ENCODE peak calls at places on chromosomes 5 and 9, in six cellular contexts. One of them, this sample, is unnamed.

GRCh38 chr9:33924978-33925797 is 108.2 kb downstream of the UBE2R2 start:
- DNase-seq in OCI-LY7: peak
- DNase-seq in cardiac muscle cell: peak
- DNase-seq in GM06990: no peak
- DNase-seq in transverse colon: peak
- DNase-seq in choroid plexus epithelial cell: peak
- DNase-seq in this sample: peak

GRCh38 chr5:66713998-66714397 is 117.8 kb downstream of the MAST4 start:
- DNase-seq in transverse colon: no peak
- DNase-seq in OCI-LY7: no peak
- DNase-seq in cardiac muscle cell: no peak
- DNase-seq in choroid plexus epithelial cell: peak
- DNase-seq in GM06990: peak
- DNase-seq in this sample: peak

GRCh38 chr5:757931-758697 is 26.4 kb downstream of the ZDHHC11B start:
- DNase-seq in OCI-LY7: no peak
- DNase-seq in cardiac muscle cell: peak
- DNase-seq in choroid plexus epithelial cell: no peak
- DNase-seq in GM06990: no peak
- DNase-seq in transverse colon: peak
- DNase-seq in this sample: no peak

GRCh38 chr5:126961702-126962101 is 68.7 kb downstream of the MARCHF3 start:
- DNase-seq in transverse colon: no peak
- DNase-seq in OCI-LY7: no peak
- DNase-seq in GM06990: peak
- DNase-seq in choroid plexus epithelial cell: peak
- DNase-seq in cardiac muscle cell: no peak
- DNase-seq in this sample: peak

GRCh38 chr9:76835571-76836283 is 70.2 kb downstream of the PRUNE2 start:
- DNase-seq in cardiac muscle cell: no peak
- DNase-seq in transverse colon: no peak
- DNase-seq in choroid plexus epithelial cell: peak
- DNase-seq in OCI-LY7: no peak
- DNase-seq in GM06990: no peak
- DNase-seq in this sample: peak

GRCh38 chr5:114412509-114413171 is 50.8 kb downstream of the KCNN2 start:
- DNase-seq in OCI-LY7: no peak
- DNase-seq in choroid plexus epithelial cell: peak
- DNase-seq in cardiac muscle cell: no peak
- DNase-seq in GM06990: peak
- DNase-seq in transverse colon: no peak
- DNase-seq in this sample: peak

GRCh38 chr5:148202531-148203092 is at the start of gene SPINK6:
- DNase-seq in GM06990: no peak
- DNase-seq in OCI-LY7: no peak
- DNase-seq in transverse colon: no peak
- DNase-seq in choroid plexus epithelial cell: no peak
- DNase-seq in cardiac muscle cell: no peak
- DNase-seq in this sample: no peak

GRCh38 chr5:6404129-6404528 is 25.8 kb upstream of the MED10 start:
- DNase-seq in choroid plexus epithelial cell: peak
- DNase-seq in transverse colon: no peak
- DNase-seq in cardiac muscle cell: no peak
- DNase-seq in OCI-LY7: no peak
- DNase-seq in GM06990: no peak
- DNase-seq in this sample: peak

GRCh38 chr9:94553029-94553938 is 1.6 kb upstream of the PCAT7 start:
- DNase-seq in transverse colon: peak
- DNase-seq in cardiac muscle cell: peak
- DNase-seq in OCI-LY7: peak
- DNase-seq in choroid plexus epithelial cell: no peak
- DNase-seq in GM06990: no peak
- DNase-seq in this sample: no peak

GRCh38 chr5:453725-454481 is 10.9 kb downstream of the EXOC3 start:
- DNase-seq in cardiac muscle cell: no peak
- DNase-seq in GM06990: no peak
- DNase-seq in choroid plexus epithelial cell: no peak
- DNase-seq in transverse colon: peak
- DNase-seq in OCI-LY7: no peak
- DNase-seq in this sample: no peak

GRCh38 chr5:158952951-158953350 is 146.8 kb downstream of the EBF1 start:
- DNase-seq in cardiac muscle cell: no peak
- DNase-seq in transverse colon: no peak
- DNase-seq in GM06990: no peak
- DNase-seq in choroid plexus epithelial cell: no peak
- DNase-seq in OCI-LY7: peak
- DNase-seq in this sample: no peak

GRCh38 chr5:37840036-37840909 is at the start of gene GDNF:
- DNase-seq in GM06990: peak
- DNase-seq in cardiac muscle cell: peak
- DNase-seq in transverse colon: peak
- DNase-seq in choroid plexus epithelial cell: peak
- DNase-seq in OCI-LY7: no peak
- DNase-seq in this sample: peak

GRCh38 chr5:11139471-11139870 is 378.4 kb upstream of the DAP start:
- DNase-seq in GM06990: no peak
- DNase-seq in OCI-LY7: no peak
- DNase-seq in cardiac muscle cell: peak
- DNase-seq in choroid plexus epithelial cell: peak
- DNase-seq in transverse colon: no peak
- DNase-seq in this sample: no peak

GRCh38 chr9:106639873-106640568 is 222.9 kb upstream of the ZNF462 start:
- DNase-seq in OCI-LY7: no peak
- DNase-seq in GM06990: no peak
- DNase-seq in choroid plexus epithelial cell: no peak
- DNase-seq in transverse colon: no peak
- DNase-seq in cardiac muscle cell: no peak
- DNase-seq in this sample: no peak

GRCh38 chr5:148966348-148966747 is 96.5 kb downstream of the SH3TC2 start:
- DNase-seq in cardiac muscle cell: no peak
- DNase-seq in GM06990: no peak
- DNase-seq in choroid plexus epithelial cell: no peak
- DNase-seq in transverse colon: no peak
- DNase-seq in OCI-LY7: no peak
- DNase-seq in this sample: no peak

GRCh38 chr5:152505442-152506042 is 100.5 kb upstream of the NMUR2 start:
- DNase-seq in GM06990: no peak
- DNase-seq in choroid plexus epithelial cell: peak
- DNase-seq in transverse colon: peak
- DNase-seq in cardiac muscle cell: peak
- DNase-seq in OCI-LY7: peak
- DNase-seq in this sample: peak

GRCh38 chr9:38235244-38235643 is 157.3 kb upstream of the ALDH1B1 start:
- DNase-seq in GM06990: no peak
- DNase-seq in cardiac muscle cell: peak
- DNase-seq in OCI-LY7: no peak
- DNase-seq in choroid plexus epithelial cell: no peak
- DNase-seq in transverse colon: no peak
- DNase-seq in this sample: no peak

GRCh38 chr5:172909931-172910502 is 49.2 kb upstream of the RPL26L1 start:
- DNase-seq in transverse colon: no peak
- DNase-seq in choroid plexus epithelial cell: peak
- DNase-seq in cardiac muscle cell: peak
- DNase-seq in OCI-LY7: no peak
- DNase-seq in GM06990: no peak
- DNase-seq in this sample: peak

GRCh38 chr9:116628706-116629105 is 58.4 kb upstream of the TRIM32 start:
- DNase-seq in OCI-LY7: no peak
- DNase-seq in choroid plexus epithelial cell: peak
- DNase-seq in transverse colon: no peak
- DNase-seq in cardiac muscle cell: no peak
- DNase-seq in GM06990: no peak
- DNase-seq in this sample: peak

GRCh38 chr5:10645146-10645545 is 81.3 kb downstream of the ANKRD33B start:
- DNase-seq in OCI-LY7: no peak
- DNase-seq in choroid plexus epithelial cell: no peak
- DNase-seq in cardiac muscle cell: no peak
- DNase-seq in transverse colon: no peak
- DNase-seq in GM06990: no peak
- DNase-seq in this sample: no peak

GRCh38 chr5:164296603-164297080 is 791.2 kb downstream of the MAT2B start:
- DNase-seq in transverse colon: no peak
- DNase-seq in choroid plexus epithelial cell: peak
- DNase-seq in cardiac muscle cell: peak
- DNase-seq in OCI-LY7: no peak
- DNase-seq in GM06990: no peak
- DNase-seq in this sample: peak

GRCh38 chr9:131434673-131435072 is 40.8 kb downstream of the PRRC2B start:
- DNase-seq in cardiac muscle cell: no peak
- DNase-seq in GM06990: no peak
- DNase-seq in choroid plexus epithelial cell: no peak
- DNase-seq in OCI-LY7: no peak
- DNase-seq in transverse colon: no peak
- DNase-seq in this sample: no peak

GRCh38 chr9:29160763-29161353 is 1587.6 kb upstream of the C9orf72 start:
- DNase-seq in choroid plexus epithelial cell: no peak
- DNase-seq in cardiac muscle cell: no peak
- DNase-seq in GM06990: no peak
- DNase-seq in transverse colon: no peak
- DNase-seq in OCI-LY7: no peak
- DNase-seq in this sample: no peak

GRCh38 chr9:16868706-16869105 is 1.8 kb downstream of the BNC2 start:
- DNase-seq in OCI-LY7: no peak
- DNase-seq in choroid plexus epithelial cell: peak
- DNase-seq in transverse colon: no peak
- DNase-seq in cardiac muscle cell: no peak
- DNase-seq in GM06990: no peak
- DNase-seq in this sample: peak

GRCh38 chr9:16867571-16868311 is 2.7 kb downstream of the BNC2 start:
- DNase-seq in OCI-LY7: no peak
- DNase-seq in choroid plexus epithelial cell: peak
- DNase-seq in GM06990: no peak
- DNase-seq in cardiac muscle cell: no peak
- DNase-seq in transverse colon: no peak
- DNase-seq in this sample: peak

GRCh38 chr9:16870606-16871357 is at the start of gene BNC2:
- DNase-seq in GM06990: peak
- DNase-seq in cardiac muscle cell: peak
- DNase-seq in choroid plexus epithelial cell: peak
- DNase-seq in transverse colon: peak
- DNase-seq in OCI-LY7: no peak
- DNase-seq in this sample: peak

GRCh38 chr9:16869961-16870605 is 387 bp downstream of the BNC2 start:
- DNase-seq in GM06990: peak
- DNase-seq in OCI-LY7: no peak
- DNase-seq in transverse colon: peak
- DNase-seq in cardiac muscle cell: peak
- DNase-seq in choroid plexus epithelial cell: peak
- DNase-seq in this sample: peak

GRCh38 chr9:16869140-16869903 is 1.1 kb downstream of the BNC2 start:
- DNase-seq in GM06990: no peak
- DNase-seq in choroid plexus epithelial cell: peak
- DNase-seq in transverse colon: peak
- DNase-seq in cardiac muscle cell: peak
- DNase-seq in OCI-LY7: no peak
- DNase-seq in this sample: peak
- H3K4me3 ChIP-seq in GM06990: no peak
- H3K4me3 ChIP-seq in choroid plexus epithelial cell: peak
- H3K4me3 ChIP-seq in transverse colon: peak
- H3K4me3 ChIP-seq in cardiac muscle cell: peak
- H3K4me3 ChIP-seq in OCI-LY7: no peak
- H3K4me3 ChIP-seq in this sample: peak

GRCh38 chr9:23492126-23493002 is 333.7 kb downstream of the ELAVL2 start:
- DNase-seq in transverse colon: no peak
- DNase-seq in GM06990: no peak
- DNase-seq in cardiac muscle cell: peak
- DNase-seq in choroid plexus epithelial cell: peak
- DNase-seq in OCI-LY7: peak
- DNase-seq in this sample: peak
- TF ChIP-seq CTCF in transverse colon: peak
- TF ChIP-seq CTCF in GM06990: peak
- TF ChIP-seq CTCF in cardiac muscle cell: peak
- TF ChIP-seq CTCF in choroid plexus epithelial cell: peak
- TF ChIP-seq CTCF in OCI-LY7: peak
- TF ChIP-seq CTCF in this sample: peak

DNA sequence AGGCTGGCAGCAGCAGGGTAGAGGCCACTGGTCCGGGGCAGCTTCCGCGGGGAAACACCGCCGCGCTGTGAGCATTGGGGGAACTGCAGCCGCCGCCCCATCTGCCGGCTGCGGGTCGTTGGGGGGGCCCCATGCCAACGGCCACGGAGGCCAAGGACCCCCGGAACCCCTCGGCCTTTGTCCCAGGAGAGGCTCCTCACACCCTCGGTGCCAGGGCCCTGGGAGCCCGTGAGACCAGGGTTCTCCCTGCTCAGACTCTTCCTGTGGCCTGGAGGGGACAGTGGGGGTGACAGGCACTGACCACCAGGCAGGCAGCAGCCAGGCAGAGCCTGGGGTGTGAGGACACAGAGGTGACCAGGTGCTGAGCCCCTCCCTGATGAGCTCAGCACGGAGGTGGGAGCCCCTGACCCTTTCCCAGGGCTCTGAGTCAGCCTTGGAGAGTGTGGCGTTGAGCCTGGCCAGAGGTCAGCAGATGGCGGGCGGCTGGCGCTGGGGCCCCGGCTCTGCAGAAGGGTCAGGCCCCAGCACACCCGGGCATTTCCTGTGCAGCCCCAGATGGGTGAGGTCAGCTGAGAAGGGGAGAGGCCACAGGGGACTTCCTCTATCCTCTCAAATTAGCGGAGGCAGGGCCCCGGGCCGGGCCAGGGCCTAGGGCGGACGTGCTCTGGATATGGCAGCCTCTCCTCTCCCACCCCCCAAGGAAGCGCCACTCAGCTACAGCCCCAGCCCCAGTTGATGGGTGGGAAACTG is 17.9 kb upstream of the EGFL7 start:
- DNase-seq in choroid plexus epithelial cell: peak
- DNase-seq in cardiac muscle cell: peak
- DNase-seq in OCI-LY7: peak
- DNase-seq in GM06990: peak
- DNase-seq in transverse colon: peak
- DNase-seq in this sample: peak
- H3K4me3 ChIP-seq in choroid plexus epithelial cell: no peak
- H3K4me3 ChIP-seq in cardiac muscle cell: no peak
- H3K4me3 ChIP-seq in OCI-LY7: no peak
- H3K4me3 ChIP-seq in GM06990: no peak
- H3K4me3 ChIP-seq in transverse colon: no peak
- H3K4me3 ChIP-seq in this sample: no peak

GRCh38 chr9:108040783-108041182 is 551.2 kb upstream of the KLF4 start:
- DNase-seq in GM06990: no peak
- DNase-seq in OCI-LY7: no peak
- DNase-seq in cardiac muscle cell: no peak
- DNase-seq in transverse colon: no peak
- DNase-seq in choroid plexus epithelial cell: peak
- DNase-seq in this sample: peak

GRCh38 chr9:108039491-108039890 is 549.9 kb upstream of the KLF4 start:
- DNase-seq in transverse colon: no peak
- DNase-seq in OCI-LY7: no peak
- DNase-seq in cardiac muscle cell: no peak
- DNase-seq in GM06990: no peak
- DNase-seq in choroid plexus epithelial cell: no peak
- DNase-seq in this sample: peak

GRCh38 chr9:108039012-108039411 is 549.4 kb upstream of the KLF4 start:
- DNase-seq in GM06990: no peak
- DNase-seq in OCI-LY7: no peak
- DNase-seq in transverse colon: no peak
- DNase-seq in cardiac muscle cell: no peak
- DNase-seq in choroid plexus epithelial cell: no peak
- DNase-seq in this sample: no peak

GRCh38 chr9:108033976-108034964 is 544.7 kb upstream of the KLF4 start:
- DNase-seq in transverse colon: no peak
- DNase-seq in OCI-LY7: no peak
- DNase-seq in GM06990: no peak
- DNase-seq in cardiac muscle cell: no peak
- DNase-seq in choroid plexus epithelial cell: peak
- DNase-seq in this sample: peak

GRCh38 chr9:108035485-108035884 is 545.9 kb upstream of the KLF4 start:
- DNase-seq in cardiac muscle cell: no peak
- DNase-seq in GM06990: no peak
- DNase-seq in OCI-LY7: no peak
- DNase-seq in transverse colon: no peak
- DNase-seq in choroid plexus epithelial cell: no peak
- DNase-seq in this sample: no peak
- TF ChIP-seq CTCF in cardiac muscle cell: no peak
- TF ChIP-seq CTCF in GM06990: no peak
- TF ChIP-seq CTCF in OCI-LY7: no peak
- TF ChIP-seq CTCF in transverse colon: no peak
- TF ChIP-seq CTCF in choroid plexus epithelial cell: no peak
- TF ChIP-seq CTCF in this sample: no peak

This sample was measured in cardiac fibroblast.